ENCODE peak calls at places on chromosome 3, in five cellular contexts. M is amniotic stem cell, B is GM20000, Z is NCI-H1417, R is NCI-H774. I is an unnamed sample.

GRCh38 chr3:148147896-148148295 is 549.8 kb upstream of the AGTR1 start:
- DNase-seq in Z (no peak), M (no peak), R (no peak), B (no peak), I (no peak)

GRCh38 chr3:168220609-168221008 is 124.9 kb upstream of the GOLIM4 start:
- DNase-seq in Z (no peak), B (no peak), R (no peak), M (no peak), I (no peak)

GRCh38 chr3:184289426-184289938 is 9.6 kb upstream of the PSMD2 start:
- DNase-seq in B (peak; percentile 77), M (no peak), R (peak; percentile 82), Z (peak; percentile 61), I (peak; percentile 37)

GRCh38 chr3:16401273-16401672 is 112.2 kb downstream of the RFTN1 start:
- DNase-seq in B (no peak), M (no peak), R (no peak), Z (no peak), I (no peak)

GRCh38 chr3:22759636-22760310 is 443.4 kb upstream of the UBE2E2 start:
- DNase-seq in Z (no peak), M (no peak), B (no peak), R (no peak), I (no peak)

GRCh38 chr3:129975332-129976090 is 991 bp downstream of the TRH start:
- DNase-seq in B (no peak), Z (peak; percentile 53), R (no peak), M (no peak), I (no peak)

GRCh38 chr3:53682807-53683206 is 163.4 kb downstream of the CHDH start:
- DNase-seq in Z (no peak), M (no peak), B (no peak), R (no peak), I (no peak)

GRCh38 chr3:63905731-63906620 is 6.2 kb downstream of the SCAANT1 start:
- DNase-seq in M (no peak), B (no peak), R (no peak), Z (no peak), I (no peak)

GRCh38 chr3:121481116-121481895 is 64.5 kb downstream of the POLQ start:
- DNase-seq in Z (no peak), R (no peak), B (no peak), M (no peak), I (no peak)

GRCh38 chr3:64109438-64109837 is 86.1 kb upstream of the PSMD6 start:
- DNase-seq in R (no peak), Z (peak; percentile 0), M (no peak), B (no peak), I (no peak)

GRCh38 chr3:988790-989189 is 104.0 kb upstream of the CNTN6 start:
- DNase-seq in Z (no peak), M (no peak), B (no peak), R (no peak), I (no peak)

GRCh38 chr3:111482611-111483010 is 59.4 kb upstream of the CD96 start:
- DNase-seq in B (no peak), Z (no peak), M (no peak), R (no peak), I (no peak)

GRCh38 chr3:126646662-126647061 is 8.3 kb downstream of the TXNRD3 start:
- DNase-seq in M (no peak), R (no peak), B (no peak), Z (no peak), I (no peak)

GRCh38 chr3:46702246-46703012 is 1.2 kb downstream of the TMIE start:
- DNase-seq in R (no peak), M (no peak), Z (peak; percentile 8), B (no peak), I (no peak)

GRCh38 chr3:193773266-193774183 is 180.5 kb downstream of the OPA1 start:
- DNase-seq in M (no peak), R (no peak), Z (no peak), B (no peak), I (no peak)

GRCh38 chr3:143436231-143436930 is 316.8 kb downstream of the CHST2 start:
- DNase-seq in B (no peak), R (no peak), Z (no peak), M (no peak), I (no peak)

GRCh38 chr3:148006508-148006907 is 597.3 kb downstream of the ZIC1 start:
- DNase-seq in M (no peak), R (no peak), Z (no peak), B (no peak), I (no peak)

GRCh38 chr3:42118762-42119361 is 27.7 kb downstream of the TRAK1 start:
- DNase-seq in M (no peak), Z (peak; percentile 31), B (peak; percentile 76), R (no peak), I (no peak)

GRCh38 chr3:128550113-128550440 is 57.1 kb upstream of the GATA2 start:
- DNase-seq in M (no peak), R (no peak), Z (no peak), B (no peak), I (no peak)

GRCh38 chr3:9883676-9884554 is 3.9 kb upstream of the CIDEC start:
- DNase-seq in R (no peak), B (no peak), Z (no peak), M (no peak), I (no peak)

GRCh38 chr3:138829886-138830510 is 4.7 kb downstream of the PIK3CB start:
- DNase-seq in R (no peak), M (no peak), Z (no peak), B (no peak), I (no peak)

GRCh38 chr3:122586918-122587317 is 9.5 kb downstream of the PARP15 start:
- DNase-seq in R (no peak), B (no peak), Z (no peak), M (no peak), I (no peak)

GRCh38 chr3:17985658-17986392 is 243.4 kb upstream of the TBC1D5 start:
- DNase-seq in Z (no peak), M (no peak), R (no peak), B (no peak), I (no peak)

GRCh38 chr3:152943645-152944044 is 108.7 kb downstream of the P2RY1 start:
- DNase-seq in B (no peak), Z (no peak), M (no peak), R (no peak), I (no peak)

GRCh38 chr3:172106989-172107388 is 67.6 kb downstream of the FNDC3B start:
- DNase-seq in Z (no peak), M (no peak), R (no peak), B (peak; percentile 42), I (no peak)

GRCh38 chr3:31567036-31567435 is 34.3 kb downstream of the STT3B start:
- DNase-seq in R (no peak), M (no peak), Z (no peak), B (peak; percentile 11), I (no peak)

GRCh38 chr3:154100556-154100955 is 20.6 kb upstream of the ARHGEF26 start:
- DNase-seq in R (no peak), B (no peak), M (no peak), Z (no peak), I (no peak)

GRCh38 chr3:188169826-188170455 is 16.0 kb downstream of the LPP start:
- DNase-seq in Z (no peak), R (no peak), B (no peak), M (no peak), I (peak; percentile 79)

GRCh38 chr3:32176989-32177701 is 61.3 kb upstream of the CMTM8 start:
- DNase-seq in R (no peak), M (peak; percentile 3), Z (peak; percentile 29), B (peak; percentile 66), I (no peak)

GRCh38 chr3:73727117-73727802 is 102.5 kb upstream of the PDZRN3 start:
- DNase-seq in B (no peak), M (peak; percentile 55), Z (no peak), R (no peak), I (no peak)

GRCh38 chr3:134381836-134382442 is 7.7 kb upstream of the AMOTL2 start:
- DNase-seq in B (no peak), R (peak; percentile 20), Z (peak; percentile 13), M (no peak), I (no peak)

GRCh38 chr3:63625161-63625560 is 27.3 kb upstream of the SNTN start:
- DNase-seq in B (no peak), M (peak; percentile 79), R (peak; percentile 22), Z (peak; percentile 37), I (no peak)

GRCh38 chr3:15159501-15160136 is 46.4 kb upstream of the CAPN7 start:
- DNase-seq in Z (no peak), M (no peak), B (no peak), R (no peak), I (no peak)

GRCh38 chr3:1082024-1082633 is 10.7 kb upstream of the CNTN6 start:
- DNase-seq in Z (peak; percentile 44), R (peak; percentile 55), B (peak; percentile 11), M (no peak), I (no peak)

GRCh38 chr3:188446014-188446413 is 292.1 kb downstream of the LPP start:
- DNase-seq in M (no peak), Z (no peak), R (no peak), B (no peak), I (no peak)

GRCh38 chr3:134769469-134769868 is 25.6 kb upstream of the EPHB1 start:
- DNase-seq in Z (peak; percentile 31), R (no peak), M (no peak), B (no peak), I (no peak)

GRCh38 chr3:158977497-158977896 is 175.6 kb downstream of the MFSD1 start:
- DNase-seq in R (no peak), Z (no peak), B (no peak), M (no peak), I (no peak)

GRCh38 chr3:62632510-62633294 is 242.5 kb downstream of the CADPS start:
- DNase-seq in R (no peak), B (no peak), Z (no peak), M (no peak), I (no peak)

GRCh38 chr3:65044401-65044800 is 356.6 kb upstream of the ADAMTS9 start:
- DNase-seq in Z (no peak), B (no peak), R (no peak), M (no peak), I (no peak)